ENCODE peak calls at places on chromosomes 4 and X, in six cellular contexts. One of them, this sample, is unnamed.

GRCh38 chr4:142126890-142127497 is 490.6 kb downstream of the IL15 start:
- DNase-seq in fibroblast of lung: peak
- DNase-seq in ovary: peak
- DNase-seq in astrocyte of the spinal cord: peak
- DNase-seq in tibial nerve: peak
- DNase-seq in epithelial cell of proximal tubule: no peak
- DNase-seq in this sample: peak

GRCh38 chr4:16078195-16078756 is 5.5 kb downstream of the PROM1 start:
- DNase-seq in astrocyte of the spinal cord: no peak
- DNase-seq in epithelial cell of proximal tubule: no peak
- DNase-seq in fibroblast of lung: no peak
- DNase-seq in ovary: no peak
- DNase-seq in tibial nerve: no peak
- DNase-seq in this sample: no peak

GRCh38 chr4:121764702-121765367 is at the start of gene SMIM43:
- DNase-seq in tibial nerve: no peak
- DNase-seq in astrocyte of the spinal cord: no peak
- DNase-seq in epithelial cell of proximal tubule: no peak
- DNase-seq in fibroblast of lung: no peak
- DNase-seq in ovary: no peak
- DNase-seq in this sample: no peak

GRCh38 chr4:150323551-150324325 is 245.5 kb downstream of the DCLK2 start:
- DNase-seq in ovary: no peak
- DNase-seq in tibial nerve: no peak
- DNase-seq in epithelial cell of proximal tubule: no peak
- DNase-seq in fibroblast of lung: peak
- DNase-seq in astrocyte of the spinal cord: no peak
- DNase-seq in this sample: no peak

GRCh38 chr4:78693777-78694456 is 82.2 kb upstream of the BMP2K start:
- DNase-seq in ovary: no peak
- DNase-seq in tibial nerve: no peak
- DNase-seq in astrocyte of the spinal cord: no peak
- DNase-seq in fibroblast of lung: peak
- DNase-seq in epithelial cell of proximal tubule: no peak
- DNase-seq in this sample: peak

GRCh38 chrX:140509468-140510305 is 4.8 kb upstream of the SOX3 start:
- DNase-seq in astrocyte of the spinal cord: no peak
- DNase-seq in epithelial cell of proximal tubule: no peak
- DNase-seq in fibroblast of lung: no peak
- DNase-seq in tibial nerve: no peak
- DNase-seq in ovary: no peak
- DNase-seq in this sample: no peak

GRCh38 chr4:121950680-121951569 is 935 bp downstream of the TRPC3 start:
- DNase-seq in ovary: no peak
- DNase-seq in tibial nerve: no peak
- DNase-seq in epithelial cell of proximal tubule: no peak
- DNase-seq in fibroblast of lung: peak
- DNase-seq in astrocyte of the spinal cord: peak
- DNase-seq in this sample: no peak

GRCh38 chr4:158778712-158779111 is 9.9 kb downstream of the FNIP2 start:
- DNase-seq in ovary: no peak
- DNase-seq in astrocyte of the spinal cord: no peak
- DNase-seq in tibial nerve: no peak
- DNase-seq in fibroblast of lung: no peak
- DNase-seq in epithelial cell of proximal tubule: no peak
- DNase-seq in this sample: no peak

GRCh38 chr4:62816566-62816965 is 1592.7 kb downstream of the TECRL start:
- DNase-seq in astrocyte of the spinal cord: no peak
- DNase-seq in tibial nerve: no peak
- DNase-seq in epithelial cell of proximal tubule: no peak
- DNase-seq in fibroblast of lung: no peak
- DNase-seq in ovary: no peak
- DNase-seq in this sample: no peak

GRCh38 chrX:126141014-126141413 is 25.1 kb downstream of the DCAF12L2 start:
- DNase-seq in ovary: no peak
- DNase-seq in astrocyte of the spinal cord: no peak
- DNase-seq in tibial nerve: no peak
- DNase-seq in epithelial cell of proximal tubule: no peak
- DNase-seq in fibroblast of lung: no peak
- DNase-seq in this sample: no peak
- TF ChIP-seq CTCF in ovary: no peak
- TF ChIP-seq CTCF in astrocyte of the spinal cord: no peak
- TF ChIP-seq CTCF in tibial nerve: no peak
- TF ChIP-seq CTCF in epithelial cell of proximal tubule: no peak
- TF ChIP-seq CTCF in fibroblast of lung: no peak
- TF ChIP-seq CTCF in this sample: no peak

GRCh38 chrX:120429776-120430535 is 39.1 kb downstream of the LAMP2 start:
- DNase-seq in astrocyte of the spinal cord: no peak
- DNase-seq in tibial nerve: no peak
- DNase-seq in ovary: no peak
- DNase-seq in fibroblast of lung: no peak
- DNase-seq in epithelial cell of proximal tubule: no peak
- DNase-seq in this sample: no peak
- H3K4me3 ChIP-seq in astrocyte of the spinal cord: no peak
- H3K4me3 ChIP-seq in tibial nerve: no peak
- H3K4me3 ChIP-seq in ovary: no peak
- H3K4me3 ChIP-seq in fibroblast of lung: no peak
- H3K4me3 ChIP-seq in epithelial cell of proximal tubule: no peak
- H3K4me3 ChIP-seq in this sample: no peak

GRCh38 chr4:100421356-100421978 is 96.4 kb downstream of the EMCN start:
- DNase-seq in ovary: no peak
- DNase-seq in astrocyte of the spinal cord: peak
- DNase-seq in tibial nerve: no peak
- DNase-seq in fibroblast of lung: peak
- DNase-seq in epithelial cell of proximal tubule: no peak
- DNase-seq in this sample: peak
- TF ChIP-seq CTCF in ovary: no peak
- TF ChIP-seq CTCF in astrocyte of the spinal cord: peak
- TF ChIP-seq CTCF in tibial nerve: peak
- TF ChIP-seq CTCF in fibroblast of lung: peak
- TF ChIP-seq CTCF in epithelial cell of proximal tubule: peak
- TF ChIP-seq CTCF in this sample: peak

GRCh38 chrX:47658301-47658683 is 688 bp downstream of the UXT start:
- DNase-seq in epithelial cell of proximal tubule: no peak
- DNase-seq in fibroblast of lung: no peak
- DNase-seq in ovary: no peak
- DNase-seq in tibial nerve: no peak
- DNase-seq in astrocyte of the spinal cord: no peak
- DNase-seq in this sample: no peak
- H3K4me3 ChIP-seq in epithelial cell of proximal tubule: peak
- H3K4me3 ChIP-seq in fibroblast of lung: peak
- H3K4me3 ChIP-seq in ovary: peak
- H3K4me3 ChIP-seq in tibial nerve: peak
- H3K4me3 ChIP-seq in astrocyte of the spinal cord: peak
- H3K4me3 ChIP-seq in this sample: peak

GRCh38 chrX:80282535-80282934 is 137.7 kb upstream of the TENT5D start:
- DNase-seq in ovary: no peak
- DNase-seq in tibial nerve: no peak
- DNase-seq in astrocyte of the spinal cord: peak
- DNase-seq in fibroblast of lung: no peak
- DNase-seq in epithelial cell of proximal tubule: no peak
- DNase-seq in this sample: no peak

GRCh38 chrX:80290834-80291233 is 129.4 kb upstream of the TENT5D start:
- DNase-seq in astrocyte of the spinal cord: no peak
- DNase-seq in fibroblast of lung: no peak
- DNase-seq in tibial nerve: no peak
- DNase-seq in ovary: no peak
- DNase-seq in epithelial cell of proximal tubule: no peak
- DNase-seq in this sample: no peak

GRCh38 chrX:80285131-80285773 is 135.0 kb upstream of the TENT5D start:
- DNase-seq in ovary: no peak
- DNase-seq in tibial nerve: no peak
- DNase-seq in astrocyte of the spinal cord: peak
- DNase-seq in epithelial cell of proximal tubule: peak
- DNase-seq in fibroblast of lung: no peak
- DNase-seq in this sample: peak
- TF ChIP-seq CTCF in ovary: no peak
- TF ChIP-seq CTCF in tibial nerve: peak
- TF ChIP-seq CTCF in astrocyte of the spinal cord: no peak
- TF ChIP-seq CTCF in epithelial cell of proximal tubule: peak
- TF ChIP-seq CTCF in fibroblast of lung: peak
- TF ChIP-seq CTCF in this sample: peak

GRCh38 chr4:47032405-47033106 is 1.2 kb downstream of the GABRB1 start:
- DNase-seq in tibial nerve: no peak
- DNase-seq in fibroblast of lung: peak
- DNase-seq in epithelial cell of proximal tubule: no peak
- DNase-seq in ovary: peak
- DNase-seq in astrocyte of the spinal cord: peak
- DNase-seq in this sample: peak

GRCh38 chr4:47031011-47031678 is at the start of gene GABRB1:
- DNase-seq in astrocyte of the spinal cord: peak
- DNase-seq in epithelial cell of proximal tubule: peak
- DNase-seq in fibroblast of lung: peak
- DNase-seq in tibial nerve: no peak
- DNase-seq in ovary: peak
- DNase-seq in this sample: peak

DNA sequence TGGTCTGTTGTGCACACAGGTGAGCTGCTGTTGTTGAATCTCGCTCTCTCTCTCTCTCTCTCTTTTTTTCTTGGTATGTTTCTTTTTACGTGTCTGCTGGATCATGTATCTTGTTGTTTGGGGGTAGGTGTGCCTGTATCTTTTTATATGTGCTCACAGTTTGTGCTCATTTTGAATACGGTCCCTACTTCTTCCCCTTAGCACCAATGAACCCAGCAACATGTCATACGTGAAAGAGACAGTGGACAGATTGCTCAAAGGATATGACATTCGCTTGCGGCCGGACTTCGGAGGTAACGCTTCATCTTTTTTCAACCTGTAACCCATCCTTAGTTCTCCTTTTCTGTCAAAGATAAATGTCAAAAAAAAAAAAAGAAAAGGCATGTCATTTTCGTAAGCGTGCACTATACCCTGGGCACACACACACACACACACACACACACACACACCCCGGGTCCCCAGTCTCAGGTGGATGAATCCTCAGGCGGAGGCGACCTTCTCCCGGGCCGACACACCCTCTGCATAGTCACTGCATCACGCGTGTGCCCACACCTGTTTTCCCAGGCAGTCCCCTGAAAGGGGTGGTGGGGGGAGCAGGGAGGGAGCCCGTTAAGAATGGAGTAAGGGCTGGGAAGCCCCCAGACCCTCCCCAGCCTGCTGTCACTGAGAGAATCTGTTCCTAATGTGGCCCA is 492 bp downstream of the GABRB1 start:
- DNase-seq in astrocyte of the spinal cord: no peak
- DNase-seq in epithelial cell of proximal tubule: no peak
- DNase-seq in ovary: no peak
- DNase-seq in tibial nerve: no peak
- DNase-seq in fibroblast of lung: no peak
- DNase-seq in this sample: no peak
- H3K4me3 ChIP-seq in astrocyte of the spinal cord: peak
- H3K4me3 ChIP-seq in epithelial cell of proximal tubule: peak
- H3K4me3 ChIP-seq in ovary: peak
- H3K4me3 ChIP-seq in tibial nerve: peak
- H3K4me3 ChIP-seq in fibroblast of lung: peak
- H3K4me3 ChIP-seq in this sample: peak

This sample was measured in fibroblast of mammary gland.